ENCODE peak calls at places on chromosomes 11 and 22, in nine cellular contexts. Z is H4; W is CD4-positive, alpha-beta T cell; I is activated CD8-positive, alpha-beta memory T cell treated with anti-CD3 and anti-CD28 coated beads, Interleukin-2, amount 10 ng/mL, durations not matched to agents 7 days and 5 days; P is effector memory CD8-positive, alpha-beta T cell; N is amniotic epithelial cell; A is fibroblast of mammary gland; C is Calu3; T is AG09309. Y is an unnamed sample.

GRCh38 chr11:73521621-73522020 is 76.3 kb downstream of the FAM168A start:
- DNase-seq in Z (no peak), W (no peak), I (no peak), P (no peak), N (peak), A (peak), C (no peak), T (no peak), Y (no peak)

GRCh38 chr11:117877120-117877784 is 794 bp upstream of the FXYD6 start:
- DNase-seq in Z (no peak), W (no peak), I (no peak), P (no peak), N (no peak), A (peak), C (no peak), T (no peak), Y (no peak)

GRCh38 chr11:7577226-7577882 is 63.6 kb downstream of the PPFIBP2 start:
- DNase-seq in Z (no peak), W (no peak), I (no peak), P (no peak), N (no peak), A (peak), C (no peak), T (no peak), Y (no peak)

GRCh38 chr22:23037429-23038333 is 32.6 kb upstream of the GNAZ start:
- DNase-seq in Z (no peak), W (no peak), I (peak), P (no peak), N (no peak), A (no peak), C (no peak), T (no peak), Y (peak)

GRCh38 chr11:74932797-74933196 is 16.1 kb downstream of the XRRA1 start:
- DNase-seq in Z (peak), W (no peak), I (peak), P (no peak), N (peak), A (peak), C (no peak), T (no peak), Y (no peak)

GRCh38 chr11:71342116-71342515 is 89.7 kb upstream of the SHANK2 start:
- DNase-seq in Z (peak), W (no peak), I (no peak), P (no peak), N (peak), A (peak), C (no peak), T (no peak), Y (no peak)

GRCh38 chr11:46389450-46390330 is 1.9 kb downstream of the CHRM4 start:
- DNase-seq in Z (peak), W (no peak), I (peak), P (no peak), N (peak), A (peak), C (peak), T (no peak), Y (peak)

GRCh38 chr22:35312198-35313059 is 12.7 kb downstream of the TOM1 start:
- DNase-seq in Z (no peak), W (no peak), I (no peak), P (no peak), N (no peak), A (peak), C (peak), T (peak), Y (no peak)

GRCh38 chr11:114066046-114066648 is 6.6 kb downstream of the ZBTB16 start:
- DNase-seq in Z (no peak), W (no peak), I (no peak), P (no peak), N (no peak), A (no peak), C (no peak), T (no peak), Y (no peak)

GRCh38 chr11:2890466-2891241 is 5.1 kb upstream of the CDKN1C start:
- DNase-seq in Z (no peak), W (no peak), I (no peak), P (no peak), N (peak), A (peak), C (peak), T (no peak), Y (no peak)

GRCh38 chr11:61683961-61684869 is 4.0 kb downstream of the DAGLA start:
- DNase-seq in Z (peak), W (no peak), I (peak), P (peak), N (peak), A (peak), C (no peak), T (no peak), Y (no peak)

GRCh38 chr11:77752518-77752917 is 68.0 kb downstream of the RSF1 start:
- DNase-seq in Z (no peak), W (no peak), I (no peak), P (no peak), N (peak), A (peak), C (no peak), T (no peak), Y (no peak)

GRCh38 chr11:108890482-108891092 is 225.7 kb downstream of the DDX10 start:
- DNase-seq in Z (no peak), W (no peak), I (no peak), P (no peak), N (no peak), A (peak), C (no peak), T (no peak), Y (no peak)

GRCh38 chr11:27183672-27184457 is 143.2 kb downstream of the BBOX1 start:
- DNase-seq in Z (peak), W (peak), I (no peak), P (peak), N (peak), A (peak), C (peak), T (peak), Y (peak)

GRCh38 chr11:117876341-117877119 is at the start of gene FXYD6:
- DNase-seq in Z (no peak), W (no peak), I (no peak), P (no peak), N (no peak), A (no peak), C (no peak), T (no peak), Y (no peak)

GRCh38 chr22:38864361-38865191 is 7.4 kb downstream of the CBX6 start:
- DNase-seq in Z (no peak), W (no peak), I (no peak), P (no peak), N (no peak), A (peak), C (no peak), T (no peak), Y (no peak)

GRCh38 chr22:38941488-38941987 is 15.9 kb upstream of the APOBEC3A start:
- DNase-seq in Z (no peak), W (no peak), I (peak), P (no peak), N (peak), A (peak), C (no peak), T (no peak), Y (no peak)

GRCh38 chr11:12435264-12435663 is 57.9 kb downstream of the PARVA start:
- DNase-seq in Z (no peak), W (no peak), I (no peak), P (no peak), N (no peak), A (no peak), C (no peak), T (no peak), Y (no peak)

GRCh38 chr11:110921742-110922200 is 209.5 kb upstream of the ARHGAP20 start:
- DNase-seq in Z (no peak), W (no peak), I (no peak), P (no peak), N (peak), A (peak), C (no peak), T (peak), Y (no peak)

GRCh38 chr11:35531246-35531645 is 5.8 kb upstream of the PAMR1 start:
- DNase-seq in Z (no peak), W (no peak), I (no peak), P (no peak), N (peak), A (no peak), C (no peak), T (peak), Y (no peak)

GRCh38 chr11:62715150-62716130 is 8.0 kb downstream of the GNG3 start:
- DNase-seq in Z (no peak), W (no peak), I (no peak), P (no peak), N (no peak), A (no peak), C (no peak), T (no peak), Y (no peak)

GRCh38 chr11:119356349-119357031 is 10.0 kb upstream of the MFRP start:
- DNase-seq in Z (peak), W (peak), I (peak), P (peak), N (peak), A (peak), C (no peak), T (no peak), Y (peak)

GRCh38 chr22:45876136-45877035 is 100.6 kb downstream of the WNT7B start:
- DNase-seq in Z (no peak), W (no peak), I (no peak), P (no peak), N (no peak), A (no peak), C (no peak), T (no peak), Y (no peak)

GRCh38 chr11:69501891-69502860 is 20.7 kb downstream of the LINC01488 start:
- DNase-seq in Z (no peak), W (no peak), I (no peak), P (no peak), N (no peak), A (no peak), C (no peak), T (no peak), Y (no peak)

GRCh38 chr11:115924744-115925567 is 420.7 kb upstream of the CADM1 start:
- DNase-seq in Z (no peak), W (no peak), I (no peak), P (no peak), N (no peak), A (no peak), C (no peak), T (no peak), Y (peak)

GRCh38 chr11:64918056-64918455 is 1.0 kb upstream of the ATG2A start:
- DNase-seq in Z (peak), W (no peak), I (no peak), P (no peak), N (peak), A (peak), C (no peak), T (peak), Y (peak)

GRCh38 chr22:41636467-41636866 is 15.4 kb downstream of the XRCC6 start:
- DNase-seq in Z (no peak), W (no peak), I (no peak), P (no peak), N (no peak), A (peak), C (no peak), T (no peak), Y (no peak)

GRCh38 chr11:1107316-1108245 is 32.9 kb downstream of the MUC2 start:
- DNase-seq in Z (no peak), W (no peak), I (no peak), P (no peak), N (no peak), A (no peak), C (no peak), T (no peak), Y (no peak)

GRCh38 chr11:78325274-78325781 is 92.3 kb downstream of the GAB2 start:
- DNase-seq in Z (no peak), W (no peak), I (peak), P (no peak), N (no peak), A (no peak), C (no peak), T (no peak), Y (peak)

GRCh38 chr11:79165908-79166307 is 274.9 kb downstream of the TENM4 start:
- DNase-seq in Z (no peak), W (no peak), I (no peak), P (no peak), N (no peak), A (no peak), C (no peak), T (no peak), Y (no peak)

GRCh38 chr22:39940757-39941305 is 19.4 kb upstream of the TMA7B start:
- DNase-seq in Z (no peak), W (no peak), I (no peak), P (no peak), N (no peak), A (peak), C (no peak), T (no peak), Y (peak)

GRCh38 chr11:8108430-8108829 is 27.4 kb downstream of the TUB start:
- DNase-seq in Z (no peak), W (no peak), I (no peak), P (no peak), N (no peak), A (no peak), C (no peak), T (no peak), Y (no peak)

GRCh38 chr22:21984793-21985192 is 2.2 kb upstream of the TOP3B start:
- DNase-seq in Z (peak), W (no peak), I (no peak), P (no peak), N (peak), A (peak), C (no peak), T (no peak), Y (peak)

GRCh38 chr22:46679711-46680269 is 58.3 kb downstream of the CERK start:
- DNase-seq in Z (no peak), W (no peak), I (no peak), P (no peak), N (no peak), A (no peak), C (no peak), T (no peak), Y (no peak)

GRCh38 chr11:15471709-15472404 is 357.1 kb downstream of the INSC start:
- DNase-seq in Z (no peak), W (no peak), I (no peak), P (no peak), N (no peak), A (no peak), C (no peak), T (no peak), Y (no peak)